ENCODE peak calls at places on chromosomes 4 and X, in six cellular contexts. M, I, B, K, L and Y are unnamed samples.

GRCh38 chrX:9676311-9676710 is 89.3 kb downstream of the GPR143 start:
- DNase-seq in M (no peak), I (no peak), B (no peak), K (no peak), L (no peak), Y (no peak)

GRCh38 chr4:70114091-70114490 is 39.9 kb upstream of the PRR27 start:
- DNase-seq in M (no peak), I (no peak), B (no peak), K (no peak), L (no peak), Y (no peak)

GRCh38 chrX:40105791-40106676 is 8.3 kb upstream of the BCOR start:
- DNase-seq in M (peak), I (no peak), B (no peak), K (peak), L (peak), Y (peak)

GRCh38 chr4:100716416-100716815 is 198.6 kb upstream of the EMCN start:
- DNase-seq in M (no peak), I (no peak), B (no peak), K (no peak), L (no peak), Y (no peak)

GRCh38 chrX:100316987-100317386 is 93.1 kb downstream of the PCDH19 start:
- DNase-seq in M (no peak), I (no peak), B (no peak), K (no peak), L (no peak), Y (no peak)

GRCh38 chr4:98232202-98232601 is 29.0 kb upstream of the RAP1GDS1 start:
- DNase-seq in M (peak), I (no peak), B (no peak), K (no peak), L (no peak), Y (no peak)

GRCh38 chr4:177667687-177668086 is 225.4 kb upstream of the AGA start:
- DNase-seq in M (no peak), I (no peak), B (no peak), K (no peak), L (no peak), Y (no peak)

GRCh38 chr4:188372856-188373255 is 233.6 kb downstream of the TRIML1 start:
- DNase-seq in M (peak), I (no peak), B (peak), K (no peak), L (no peak), Y (no peak)

GRCh38 chrX:134753185-134754008 is 95.1 kb upstream of the PLAC1 start:
- DNase-seq in M (no peak), I (peak), B (no peak), K (no peak), L (no peak), Y (no peak)

GRCh38 chr4:142585411-142585810 is 260.7 kb downstream of the INPP4B start:
- DNase-seq in M (no peak), I (no peak), B (no peak), K (no peak), L (no peak), Y (no peak)

GRCh38 chrX:113980953-113981352 is 602.9 kb upstream of the HTR2C start:
- DNase-seq in M (no peak), I (no peak), B (no peak), K (no peak), L (no peak), Y (no peak)

GRCh38 chrX:111168314-111168713 is 72.3 kb downstream of the PAK3 start:
- DNase-seq in M (peak), I (no peak), B (no peak), K (no peak), L (no peak), Y (no peak)

GRCh38 chr4:40232610-40233009 is 35.8 kb downstream of the RHOH start:
- DNase-seq in M (no peak), I (no peak), B (no peak), K (no peak), L (no peak), Y (no peak)

GRCh38 chr4:168569066-168569908 is 72.4 kb downstream of the PALLD start:
- DNase-seq in M (no peak), I (no peak), B (no peak), K (no peak), L (no peak), Y (no peak)

GRCh38 chr4:36209941-36210663 is 34.2 kb downstream of the ARAP2 start:
- DNase-seq in M (no peak), I (no peak), B (no peak), K (no peak), L (no peak), Y (no peak)

GRCh38 chr4:23956601-23957364 is 66.9 kb upstream of the PPARGC1A start:
- DNase-seq in M (no peak), I (peak), B (no peak), K (no peak), L (no peak), Y (no peak)

GRCh38 chr4:1309261-1310010 is 19.7 kb downstream of the MAEA start:
- DNase-seq in M (peak), I (peak), B (peak), K (peak), L (peak), Y (peak)

GRCh38 chr4:147103403-147103946 is 157.8 kb upstream of the TTC29 start:
- DNase-seq in M (peak), I (peak), B (peak), K (no peak), L (no peak), Y (peak)

GRCh38 chrX:46408553-46409407 is 136.4 kb downstream of the ZNF674 start:
- DNase-seq in M (peak), I (peak), B (peak), K (peak), L (peak), Y (peak)

GRCh38 chrX:38627683-38628082 is 66.3 kb downstream of the TSPAN7 start:
- DNase-seq in M (no peak), I (peak), B (no peak), K (no peak), L (no peak), Y (peak)

GRCh38 chrX:2487366-2487765 is 13.4 kb downstream of the DHRSX start:
- DNase-seq in M (no peak), I (no peak), B (no peak), K (no peak), L (peak), Y (no peak)

GRCh38 chr4:152536545-152537182 is 772 bp upstream of the FBXW7 start:
- DNase-seq in M (peak), I (peak), B (peak), K (no peak), L (no peak), Y (no peak)

GRCh38 chr4:23903859-23904438 is 14.1 kb upstream of the PPARGC1A start:
- DNase-seq in M (no peak), I (no peak), B (no peak), K (no peak), L (no peak), Y (no peak)

DNA sequence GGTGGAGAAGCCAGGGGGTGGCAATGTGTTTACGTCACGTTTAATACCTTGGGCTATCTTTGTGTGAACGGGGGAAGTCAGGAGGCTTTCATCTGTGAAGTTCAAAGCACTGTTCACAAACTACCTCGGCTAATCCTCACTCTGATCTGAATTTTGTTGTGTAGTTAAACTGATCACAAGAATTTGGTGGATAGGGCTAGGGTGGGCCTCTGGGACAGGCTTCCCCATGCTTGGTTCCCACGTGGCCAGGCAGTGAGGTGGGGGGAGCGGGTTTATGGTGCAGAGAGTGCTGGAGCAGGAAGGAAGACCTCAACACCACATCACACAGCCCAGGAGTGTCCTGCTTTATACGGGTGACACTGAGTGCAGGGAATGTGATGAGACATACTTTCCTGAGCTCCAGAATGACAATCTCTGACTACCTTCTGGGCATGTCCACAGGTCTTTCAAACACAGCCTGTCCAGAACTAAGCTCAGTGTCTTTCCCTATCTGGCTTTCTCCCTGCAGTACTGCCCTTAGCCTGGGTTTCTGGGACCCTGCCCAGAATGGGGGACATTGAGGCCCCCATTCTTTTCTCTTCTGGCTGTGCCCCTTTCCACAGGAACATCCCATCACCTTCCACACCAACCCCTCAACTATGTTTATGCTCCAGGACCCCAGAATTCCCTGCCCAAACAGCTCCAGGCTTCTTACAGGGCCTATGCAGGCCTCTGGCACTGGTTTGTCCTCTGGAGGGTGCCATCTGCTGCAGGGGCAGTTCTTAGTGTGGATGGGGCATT is 36.6 kb upstream of the RASL11B start:
- DNase-seq in M (no peak), I (no peak), B (no peak), K (no peak), L (no peak), Y (no peak)
- H3K27ac ChIP-seq in M (no peak), I (no peak), B (no peak), K (no peak), L (no peak), Y (no peak)

GRCh38 chr4:3392319-3392718 is 49.4 kb upstream of the HGFAC start:
- DNase-seq in M (no peak), I (no peak), B (no peak), K (no peak), L (no peak), Y (peak)

GRCh38 chr4:3391422-3391821 is 50.3 kb upstream of the HGFAC start:
- DNase-seq in M (no peak), I (no peak), B (no peak), K (no peak), L (no peak), Y (peak)

GRCh38 chr4:3388461-3389185 is 53.1 kb upstream of the HGFAC start:
- DNase-seq in M (peak), I (peak), B (peak), K (no peak), L (no peak), Y (peak)

GRCh38 chr4:3389186-3389878 is 52.4 kb upstream of the HGFAC start:
- DNase-seq in M (no peak), I (no peak), B (no peak), K (no peak), L (no peak), Y (no peak)

DNA sequence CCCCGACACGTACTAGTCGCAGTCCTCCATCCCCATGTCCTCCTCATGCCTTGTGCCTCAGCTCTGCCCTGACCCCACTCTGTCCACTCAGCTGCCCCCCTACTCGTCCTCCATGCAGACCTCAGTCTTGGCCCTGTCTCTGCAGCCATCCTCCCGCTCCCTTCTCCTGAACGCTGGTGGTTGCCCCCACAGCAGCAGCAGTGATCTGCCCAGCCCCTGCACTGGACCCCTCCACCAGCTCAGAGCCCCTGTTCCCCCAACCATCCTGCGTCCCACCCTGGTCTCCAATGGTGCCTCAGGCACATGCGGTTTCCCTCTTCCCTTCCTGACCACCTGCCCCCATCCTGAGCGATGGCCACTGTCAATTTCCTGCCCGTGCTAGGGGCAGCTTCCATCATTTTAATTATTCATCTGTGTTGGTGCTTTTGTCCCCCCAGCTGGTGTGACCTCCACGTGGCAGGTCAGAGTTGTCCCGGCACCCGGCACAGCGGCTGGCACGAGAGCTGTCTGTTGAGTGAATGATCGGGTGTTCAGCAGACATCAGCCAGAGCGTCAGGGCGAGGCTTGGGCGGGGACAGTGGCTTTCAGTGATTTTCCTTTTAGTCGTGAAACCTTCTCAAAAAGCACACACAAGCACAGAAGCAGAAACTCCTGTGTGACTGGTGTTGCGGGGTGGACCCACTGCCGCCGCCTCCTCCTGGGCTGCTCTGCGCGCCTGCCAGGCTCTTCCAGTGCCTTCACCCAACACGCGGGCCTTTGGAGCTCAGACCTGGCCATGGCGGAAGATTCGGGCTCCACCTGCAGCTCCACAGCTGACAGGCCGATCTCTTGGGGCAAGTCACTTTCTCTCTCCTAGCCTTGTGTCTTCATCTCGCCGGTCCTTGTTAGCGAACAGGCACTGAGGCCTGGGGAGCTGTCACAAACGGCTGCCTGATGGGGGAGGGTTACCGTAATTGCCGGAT is 51.6 kb upstream of the HGFAC start:
- DNase-seq in M (no peak), I (no peak), B (no peak), K (no peak), L (peak), Y (no peak)
- H3K27ac ChIP-seq in M (no peak), I (no peak), B (no peak), K (no peak), L (no peak), Y (peak)

GRCh38 chr4:38078590-38079381 is 118.6 kb downstream of the PTTG2 start:
- DNase-seq in M (no peak), I (peak), B (no peak), K (no peak), L (no peak), Y (peak)
- H3K27ac ChIP-seq in M (no peak), I (peak), B (peak), K (no peak), L (peak), Y (peak)

DNA sequence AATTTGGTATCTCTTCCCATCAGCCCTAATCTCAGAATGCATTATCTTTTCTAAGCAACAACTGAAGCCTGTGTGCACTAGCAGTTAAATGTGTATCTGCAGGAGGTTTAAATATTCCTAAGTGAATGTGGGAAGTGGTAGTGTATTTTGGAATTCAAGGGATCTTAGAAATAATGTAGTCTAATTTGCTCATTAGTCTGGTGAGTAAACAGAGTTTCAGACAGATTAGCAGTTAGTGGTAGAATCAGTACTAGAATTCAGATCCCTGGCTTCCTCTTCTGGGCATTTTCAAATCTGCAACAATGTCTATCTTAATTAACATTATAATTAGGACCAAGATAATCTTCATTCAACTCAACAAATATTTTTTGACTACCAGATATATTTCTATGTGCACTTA is 11.7 kb upstream of the CXCL2 start:
- DNase-seq in M (no peak), I (no peak), B (no peak), K (no peak), L (no peak), Y (peak)
- H3K27ac ChIP-seq in M (no peak), I (peak), B (peak), K (no peak), L (peak), Y (peak)

GRCh38 chrX:131812847-131813825 is 210.0 kb upstream of the STK26 start:
- DNase-seq in M (peak), I (peak), B (peak), K (peak), L (peak), Y (no peak)
- H3K27ac ChIP-seq in M (peak), I (no peak), B (peak), K (peak), L (peak), Y (no peak)

DNA sequence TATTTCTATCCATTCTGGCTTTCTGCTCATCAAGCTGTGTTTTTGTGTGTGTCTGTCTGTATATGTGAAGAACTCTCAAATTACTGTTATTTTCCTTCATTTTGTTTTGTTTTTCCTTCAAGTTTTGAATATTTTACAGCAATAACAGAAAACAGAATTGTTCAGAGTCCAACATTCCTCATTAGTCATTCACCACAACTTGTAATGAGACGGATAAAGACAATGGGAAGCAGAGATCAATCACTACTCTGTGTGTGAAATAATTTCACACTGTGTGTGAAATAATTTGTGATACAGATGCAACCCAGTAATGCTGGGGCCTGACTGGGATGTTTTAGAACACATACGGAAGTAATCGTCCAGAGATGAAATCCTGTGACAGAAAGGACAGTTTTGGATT is 55.2 kb downstream of the HPGD start:
- DNase-seq in M (no peak), I (no peak), B (no peak), K (no peak), L (no peak), Y (no peak)
- H3K27ac ChIP-seq in M (no peak), I (no peak), B (no peak), K (no peak), L (no peak), Y (no peak)

DNA sequence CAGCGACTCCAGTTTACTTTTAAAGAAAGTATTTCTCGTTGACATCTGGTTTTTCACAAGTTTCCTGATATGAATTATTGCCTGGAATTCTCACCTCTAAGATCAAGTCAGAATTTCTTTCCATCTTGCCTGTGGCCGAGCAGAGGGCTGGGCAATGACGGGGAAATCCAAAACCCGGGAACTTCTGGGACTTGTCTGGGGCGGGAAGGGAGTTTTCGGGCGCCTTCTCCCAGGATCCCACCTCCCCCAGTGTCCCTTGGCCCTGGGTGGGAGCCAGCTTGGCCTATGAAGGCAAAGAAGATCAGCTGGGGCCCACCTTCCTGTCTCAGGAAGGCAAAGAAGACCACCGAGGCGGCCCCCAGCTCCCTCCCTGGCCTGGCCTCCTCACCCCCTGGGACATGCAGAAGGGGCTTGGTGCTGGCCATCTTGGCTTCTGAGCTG is 15.5 kb downstream of the SORCS2 start:
- DNase-seq in M (no peak), I (no peak), B (no peak), K (no peak), L (no peak), Y (no peak)
- H3K27ac ChIP-seq in M (no peak), I (peak), B (peak), K (no peak), L (no peak), Y (no peak)